ENCODE peak calls at places on chromosomes 11 and 22, in six cellular contexts. M is fibroblast of the conjunctiva; I is kidney tubule cell; X is mesenchymal stem cell; T is stimulated activated CD8-positive, alpha-beta memory T cell treated with anti-CD3 and anti-CD28 coated beads, Interleukin-15, amount 100 ng/mL, for 1 hour; Y is Jurkat, Clone E6-1. D is an unnamed sample.

GRCh38 chr11:83819936-83820549 is 533.9 kb upstream of the CCDC90B start:
- DNase-seq in M (peak), I (peak), X (peak), T (no peak), Y (peak), D (peak)

GRCh38 chr22:41848468-41848867 is 15.6 kb downstream of the SREBF2 start:
- DNase-seq in M (peak), I (no peak), X (no peak), T (no peak), Y (no peak), D (no peak)

GRCh38 chr11:126929186-126930085 is 71.1 kb downstream of the KIRREL3 start:
- DNase-seq in M (peak), I (peak), X (no peak), T (no peak), Y (no peak), D (peak)

GRCh38 chr22:19048531-19048930 is 73.7 kb downstream of the DGCR2 start:
- DNase-seq in M (no peak), I (no peak), X (no peak), T (no peak), Y (no peak), D (no peak)

GRCh38 chr11:117097567-117098268 is 510 bp downstream of the SIK3 start:
- DNase-seq in M (no peak), I (peak), X (peak), T (no peak), Y (no peak), D (no peak)

GRCh38 chr22:42078469-42079318 is 806 bp upstream of the SMDT1 start:
- DNase-seq in M (no peak), I (no peak), X (no peak), T (no peak), Y (no peak), D (no peak)

GRCh38 chr11:6320411-6321207 is at the start of gene CAVIN3:
- DNase-seq in M (peak), I (peak), X (peak), T (no peak), Y (no peak), D (peak)

GRCh38 chr11:119774180-119774763 is 45.3 kb upstream of the NECTIN1 start:
- DNase-seq in M (no peak), I (peak), X (peak), T (no peak), Y (peak), D (peak)

GRCh38 chr22:46007003-46007847 is 30.3 kb upstream of the WNT7B start:
- DNase-seq in M (peak), I (peak), X (peak), T (no peak), Y (no peak), D (peak)